ENCODE peak calls at places on chromosome 2, in eight cellular contexts. U is skeletal muscle cell, Z is heart left ventricle, Y is cardiac fibroblast, T is HFF-Myc, G is lower leg skin, J is AG09309, C is cardiac muscle cell. I is an unnamed sample.
A peak's percentile ranks its signal among the peaks of the same experiment; 100 is the strongest.

GRCh38 chr2:218476676-218477075 is 57.8 kb downstream of the VIL1 start:
- DNase-seq in U (peak; percentile 12), J (no peak), G (no peak), Y (peak; percentile 39), Z (no peak), T (peak; percentile 3), C (no peak), I (no peak)

GRCh38 chr2:226661789-226662545 is 137.7 kb downstream of the IRS1 start:
- DNase-seq in Y (peak; percentile 99), T (peak; percentile 75), Z (peak; percentile 54), J (peak; percentile 64), G (no peak), U (peak; percentile 88), C (no peak), I (no peak)

GRCh38 chr2:222756362-222756831 is 84.9 kb downstream of the MOGAT1 start:
- DNase-seq in G (peak; percentile 79), Y (no peak), U (no peak), J (no peak), C (no peak), T (no peak), Z (no peak), I (no peak)

GRCh38 chr2:47008381-47009280 is 93.0 kb upstream of the MCFD2 start:
- DNase-seq in T (no peak), Y (peak; percentile 82), Z (peak; percentile 84), C (peak; percentile 89), J (no peak), G (no peak), U (no peak), I (no peak)

GRCh38 chr2:206452750-206453149 is 9.4 kb downstream of the ADAM23 start:
- DNase-seq in T (no peak), G (no peak), C (no peak), U (no peak), Z (peak; percentile 32), Y (peak; percentile 29), J (no peak), I (no peak)

GRCh38 chr2:120299561-120299960 is 46.4 kb upstream of the INHBB start:
- DNase-seq in G (no peak), T (no peak), U (no peak), Y (no peak), C (no peak), J (no peak), Z (no peak), I (no peak)

GRCh38 chr2:168462543-168463045 is 6.5 kb downstream of the CERS6 start:
- DNase-seq in Y (no peak), U (no peak), Z (no peak), C (no peak), J (no peak), G (no peak), T (no peak), I (no peak)

GRCh38 chr2:1952582-1952981 is 208.3 kb upstream of the PXDN start:
- DNase-seq in G (no peak), J (no peak), U (no peak), T (no peak), Z (no peak), C (no peak), Y (no peak), I (no peak)

GRCh38 chr2:9988320-9988719 is 36.8 kb downstream of the GRHL1 start:
- DNase-seq in T (no peak), G (no peak), C (no peak), J (no peak), Z (no peak), U (no peak), Y (no peak), I (no peak)

GRCh38 chr2:10432315-10433181 is 15.6 kb downstream of the ODC1 start:
- DNase-seq in G (no peak), T (no peak), Y (no peak), U (no peak), J (no peak), Z (no peak), C (peak; percentile 29), I (no peak)

GRCh38 chr2:212538156-212539144 is at the start of gene ERBB4:
- DNase-seq in G (peak; percentile 81), U (no peak), J (no peak), T (no peak), Z (peak; percentile 49), Y (no peak), C (peak; percentile 54), I (no peak)
- H3K4me3 ChIP-seq in G (peak within 1 kb of the TSS; percentile 39), U (peak within 1 kb of the TSS; percentile 58), J (peak within 1 kb of the TSS; percentile 46), T (peak within 1 kb of the TSS; percentile 32), Z (peak within 1 kb of the TSS; percentile 57), Y (peak within 1 kb of the TSS; percentile 58), C (peak within 1 kb of the TSS; percentile 96), I (peak within 1 kb of the TSS; percentile 66)

GRCh38 chr2:158507141-158507540 is 50.4 kb downstream of the PKP4 start:
- DNase-seq in U (no peak), T (no peak), Z (no peak), G (no peak), Y (no peak), C (no peak), J (no peak), I (no peak)
- H3K4me3 ChIP-seq in U (no peak overlapping the region), T (no peak overlapping the region), Z (no peak overlapping the region), G (no peak overlapping the region), Y (no peak overlapping the region), C (no peak overlapping the region), J (no peak overlapping the region), I (no peak overlapping the region)

GRCh38 chr2:219571311-219572236 is at the start of gene OBSL1:
- DNase-seq in U (peak; percentile 51), Z (peak; percentile 91), T (peak; percentile 22), C (peak; percentile 97), G (peak; percentile 91), J (no peak), Y (peak; percentile 91), I (peak; percentile 74)
- H3K4me3 ChIP-seq in U (peak within 1 kb of the TSS; percentile 67), Z (peak within 1 kb of the TSS; percentile 77), T (peak within 1 kb of the TSS; percentile 51), C (peak within 1 kb of the TSS; percentile 98), G (peak within 1 kb of the TSS; percentile 59), J (peak within 1 kb of the TSS; percentile 69), Y (peak within 1 kb of the TSS; percentile 58), I (peak within 1 kb of the TSS; percentile 73)

GRCh38 chr2:170525566-170525900 is 189.6 kb upstream of the SP5 start:
- DNase-seq in U (peak; percentile 96), T (peak; percentile 85), G (peak; percentile 96), C (no peak), Z (peak; percentile 67), J (peak; percentile 77), Y (peak; percentile 94), I (peak; percentile 90)

GRCh38 chr2:170531876-170532275 is 183.3 kb upstream of the SP5 start:
- DNase-seq in G (no peak), J (no peak), C (no peak), Y (no peak), T (no peak), U (no peak), Z (no peak), I (no peak)

GRCh38 chr2:170533156-170533555 is 182.0 kb upstream of the SP5 start:
- DNase-seq in J (no peak), T (no peak), G (no peak), C (no peak), Z (no peak), U (no peak), Y (no peak), I (no peak)

GRCh38 chr2:170530803-170531564 is 184.2 kb upstream of the SP5 start:
- DNase-seq in T (no peak), Z (no peak), U (no peak), J (no peak), C (peak; percentile 15), Y (no peak), G (no peak), I (no peak)

DNA sequence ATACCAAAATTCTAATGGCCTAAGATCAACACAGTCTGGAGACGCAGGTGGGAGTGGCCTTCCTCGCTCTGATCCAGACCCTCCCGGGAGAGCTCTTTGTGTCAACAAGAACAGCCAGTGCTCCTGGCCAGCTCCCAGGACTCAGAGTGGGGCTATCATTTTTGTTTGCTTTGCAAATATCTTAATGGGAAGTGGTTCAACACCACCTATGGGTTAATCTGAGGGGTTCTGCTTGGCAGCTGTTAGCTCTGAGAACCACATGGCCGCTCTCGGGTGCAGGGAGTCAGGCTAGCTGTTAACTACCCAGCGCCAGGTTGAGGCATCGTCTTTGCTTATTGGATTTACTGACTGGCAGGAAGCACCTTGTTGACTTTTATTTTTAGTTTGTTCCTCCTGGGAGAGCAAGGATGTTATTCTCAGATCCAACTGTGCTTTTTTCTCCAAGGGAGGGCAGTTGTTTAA is 184.8 kb upstream of the SP5 start:
- DNase-seq in Z (peak; percentile 87), C (peak; percentile 57), U (peak; percentile 91), J (no peak), G (peak; percentile 93), Y (peak; percentile 66), T (no peak), I (peak; percentile 86)
- H3K4me3 ChIP-seq in Z (no peak overlapping the region), C (no peak overlapping the region), U (no peak overlapping the region), J (no peak overlapping the region), G (no peak overlapping the region), Y (no peak overlapping the region), T (no peak overlapping the region), I (no peak overlapping the region)

GRCh38 chr2:136125226-136125625 is 7.3 kb upstream of the CXCR4 start:
- DNase-seq in J (no peak), Y (no peak), Z (no peak), G (no peak), U (no peak), T (no peak), C (no peak), I (no peak)

GRCh38 chr2:136126527-136126926 is 8.6 kb upstream of the CXCR4 start:
- DNase-seq in U (no peak), T (no peak), G (no peak), C (no peak), Z (no peak), J (no peak), Y (no peak), I (no peak)

GRCh38 chr2:136127356-136127755 is 9.4 kb upstream of the CXCR4 start:
- DNase-seq in Y (no peak), Z (no peak), J (no peak), G (no peak), T (no peak), U (no peak), C (no peak), I (no peak)

GRCh38 chr2:136128905-136129304 is 11.0 kb upstream of the CXCR4 start:
- DNase-seq in C (no peak), T (no peak), G (no peak), Z (no peak), U (no peak), J (no peak), Y (no peak), I (no peak)

GRCh38 chr2:136126021-136126420 is 8.1 kb upstream of the CXCR4 start:
- DNase-seq in Y (no peak), T (no peak), U (no peak), J (no peak), Z (no peak), C (no peak), G (no peak), I (no peak)
- H3K4me3 ChIP-seq in Y (no peak overlapping the region), T (no peak overlapping the region), U (no peak overlapping the region), J (no peak overlapping the region), Z (no peak overlapping the region), C (no peak overlapping the region), G (no peak overlapping the region), I (no peak overlapping the region)

GRCh38 chr2:84904717-84905174 is 710 bp upstream of the TMSB10 start:
- DNase-seq in C (peak; percentile 66), U (peak; percentile 81), T (no peak), J (no peak), G (peak; percentile 98), Z (peak; percentile 88), Y (peak; percentile 78), I (peak; percentile 95)
- H3K4me3 ChIP-seq in C (peak overlapping the region; percentile 71), U (peak overlapping the region; percentile 81), T (peak overlapping the region; percentile 71), J (peak overlapping the region; percentile 72), G (peak overlapping the region; percentile 68), Z (peak overlapping the region; percentile 93), Y (peak overlapping the region; percentile 82), I (peak overlapping the region; percentile 94)

GRCh38 chr2:147703171-147703570 is 141.7 kb upstream of the ACVR2A start:
- DNase-seq in Y (no peak), Z (no peak), G (no peak), C (no peak), T (no peak), U (no peak), J (no peak), I (no peak)
- H3K4me3 ChIP-seq in Y (no peak overlapping the region), Z (no peak overlapping the region), G (no peak overlapping the region), C (no peak overlapping the region), T (no peak overlapping the region), U (no peak overlapping the region), J (no peak overlapping the region), I (no peak overlapping the region)